ENCODE peak calls at places on chromosome 20, in six cellular contexts. O is heart left ventricle, N is HCT116, I is IMR-90, C is adrenal gland, E is K562. W is an unnamed sample.

GRCh38 chr20:32702706-32703425 is 29.1 kb upstream of the C20orf203 start:
- DNase-seq in C (no peak), O (no peak), I (no peak), E (no peak), N (no peak), W (no peak)

GRCh38 chr20:18922898-18923297 is 109.3 kb downstream of the SCP2D1 start:
- DNase-seq in N (no peak), I (no peak), E (no peak), O (no peak), C (no peak), W (no peak)

GRCh38 chr20:37969949-37970855 is 63.1 kb downstream of the TTI1 start:
- DNase-seq in I (no peak), O (no peak), N (no peak), E (no peak), C (peak), W (no peak)

GRCh38 chr20:13533946-13534345 is 104.8 kb downstream of the TASP1 start:
- DNase-seq in C (no peak), E (no peak), I (no peak), N (no peak), O (no peak), W (no peak)

GRCh38 chr20:52302736-52303135 is 111.2 kb upstream of the ZFP64 start:
- DNase-seq in E (no peak), I (no peak), N (no peak), O (no peak), C (no peak), W (no peak)

GRCh38 chr20:56515657-56516381 is 8.7 kb upstream of the FAM209A start:
- DNase-seq in N (no peak), I (peak), C (no peak), O (no peak), E (no peak), W (no peak)

GRCh38 chr20:21706345-21707195 is 1.1 kb downstream of the PAX1 start:
- DNase-seq in C (no peak), O (no peak), E (no peak), N (no peak), I (no peak), W (peak)

GRCh38 chr20:24917056-24917455 is 32.0 kb upstream of the CST7 start:
- DNase-seq in N (no peak), C (peak), I (no peak), O (no peak), E (no peak), W (no peak)

GRCh38 chr20:53914091-53914860 is 156.1 kb downstream of the BCAS1 start:
- DNase-seq in N (no peak), C (peak), E (no peak), I (peak), O (no peak), W (no peak)

GRCh38 chr20:1664911-1665310 is 7.3 kb upstream of the SIRPG start:
- DNase-seq in N (no peak), O (no peak), C (no peak), E (no peak), I (no peak), W (peak)

GRCh38 chr20:37422791-37423286 is 76.9 kb downstream of the SRC start:
- DNase-seq in E (no peak), O (no peak), C (no peak), N (no peak), I (no peak), W (no peak)

GRCh38 chr20:37145014-37145413 is 34.1 kb upstream of the RPN2 start:
- DNase-seq in E (no peak), O (no peak), C (no peak), I (peak), N (no peak), W (no peak)

GRCh38 chr20:23684261-23684660 is 4.6 kb downstream of the CST4 start:
- DNase-seq in N (no peak), I (no peak), O (no peak), E (no peak), C (no peak), W (no peak)
- TF ChIP-seq POLR2A in N (no peak), I (no peak), O (no peak), E (no peak), C (no peak), W (no peak)

GRCh38 chr20:50188879-50189680 is 1.6 kb upstream of the CEBPB start:
- DNase-seq in O (no peak), E (no peak), N (no peak), C (peak), I (no peak), W (peak)

GRCh38 chr20:50191566-50192363 is 1.1 kb downstream of the CEBPB start:
- DNase-seq in E (peak), O (peak), C (peak), I (peak), N (no peak), W (peak)

GRCh38 chr20:50189681-50190250 is 864 bp upstream of the CEBPB start:
- DNase-seq in O (peak), E (peak), N (no peak), C (peak), I (no peak), W (peak)

GRCh38 chr20:50191065-50191565 is 485 bp downstream of the CEBPB start:
- DNase-seq in I (no peak), E (peak), N (no peak), O (peak), C (peak), W (peak)

GRCh38 chr20:50190251-50191064 is at the start of gene CEBPB:
- DNase-seq in N (peak), E (peak), C (peak), I (peak), O (peak), W (peak)
- TF ChIP-seq POLR2A in N (peak), E (peak), C (peak), I (peak), O (peak), W (peak)

GRCh38 chr20:63978319-63979220 is 872 bp downstream of the SAMD10 start:
- DNase-seq in E (peak), C (peak), I (peak), N (no peak), O (peak), W (peak)

GRCh38 chr20:63976980-63977391 is 2.5 kb downstream of the SAMD10 start:
- DNase-seq in E (no peak), I (no peak), N (no peak), O (peak), C (no peak), W (peak)

GRCh38 chr20:63979221-63979548 is 257 bp downstream of the SAMD10 start:
- DNase-seq in O (no peak), I (no peak), N (no peak), E (no peak), C (no peak), W (no peak)

GRCh38 chr20:63979549-63980316 is at the start of gene SAMD10:
- DNase-seq in O (peak), C (peak), I (peak), N (no peak), E (peak), W (peak)

DNA sequence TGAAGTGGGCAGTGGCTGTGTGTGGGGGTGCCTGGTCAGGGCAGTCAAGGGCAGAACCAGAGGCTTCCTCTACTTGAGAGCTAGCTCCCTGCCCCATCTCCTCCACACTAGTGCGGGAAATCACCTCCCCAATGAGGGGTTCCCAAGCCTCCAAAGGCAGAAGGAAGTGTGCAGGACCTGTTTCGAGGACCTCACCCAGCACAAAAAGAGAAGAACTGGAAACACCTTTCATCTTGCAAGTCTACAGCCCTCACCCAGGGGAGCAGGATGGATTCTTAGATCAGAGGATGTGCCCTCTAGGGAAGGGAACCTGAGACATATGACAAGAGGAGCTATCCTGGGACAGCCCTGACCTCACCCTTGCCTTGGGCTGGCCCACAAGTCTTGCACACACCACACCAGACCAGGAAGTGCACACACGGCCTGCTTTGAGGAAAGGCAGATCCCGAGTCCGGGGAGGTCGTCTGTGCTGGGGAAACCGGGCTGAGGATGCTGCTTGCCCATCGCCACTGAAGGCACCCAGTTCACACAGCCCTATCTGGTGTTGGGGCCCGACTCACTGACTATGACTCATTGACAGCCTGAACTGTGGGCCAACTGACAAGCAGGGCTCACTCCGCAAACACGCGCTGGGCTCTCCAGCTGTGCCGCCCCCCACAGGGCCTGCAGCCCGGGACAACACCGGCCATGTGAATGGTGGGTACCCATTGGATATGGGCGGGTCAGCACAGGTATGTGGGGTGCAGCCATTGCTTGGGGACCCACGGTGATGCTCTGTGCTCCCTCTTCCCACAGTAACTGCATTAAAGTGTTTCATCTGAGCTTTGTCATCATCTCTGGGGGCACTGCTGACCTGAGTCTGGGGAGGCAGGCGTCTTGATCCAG is 1.8 kb downstream of the SAMD10 start:
- DNase-seq in I (peak), O (peak), E (peak), N (no peak), C (peak), W (peak)
- TF ChIP-seq POLR2A in I (no peak), O (no peak), E (no peak), N (no peak), C (no peak), W (no peak)

DNA sequence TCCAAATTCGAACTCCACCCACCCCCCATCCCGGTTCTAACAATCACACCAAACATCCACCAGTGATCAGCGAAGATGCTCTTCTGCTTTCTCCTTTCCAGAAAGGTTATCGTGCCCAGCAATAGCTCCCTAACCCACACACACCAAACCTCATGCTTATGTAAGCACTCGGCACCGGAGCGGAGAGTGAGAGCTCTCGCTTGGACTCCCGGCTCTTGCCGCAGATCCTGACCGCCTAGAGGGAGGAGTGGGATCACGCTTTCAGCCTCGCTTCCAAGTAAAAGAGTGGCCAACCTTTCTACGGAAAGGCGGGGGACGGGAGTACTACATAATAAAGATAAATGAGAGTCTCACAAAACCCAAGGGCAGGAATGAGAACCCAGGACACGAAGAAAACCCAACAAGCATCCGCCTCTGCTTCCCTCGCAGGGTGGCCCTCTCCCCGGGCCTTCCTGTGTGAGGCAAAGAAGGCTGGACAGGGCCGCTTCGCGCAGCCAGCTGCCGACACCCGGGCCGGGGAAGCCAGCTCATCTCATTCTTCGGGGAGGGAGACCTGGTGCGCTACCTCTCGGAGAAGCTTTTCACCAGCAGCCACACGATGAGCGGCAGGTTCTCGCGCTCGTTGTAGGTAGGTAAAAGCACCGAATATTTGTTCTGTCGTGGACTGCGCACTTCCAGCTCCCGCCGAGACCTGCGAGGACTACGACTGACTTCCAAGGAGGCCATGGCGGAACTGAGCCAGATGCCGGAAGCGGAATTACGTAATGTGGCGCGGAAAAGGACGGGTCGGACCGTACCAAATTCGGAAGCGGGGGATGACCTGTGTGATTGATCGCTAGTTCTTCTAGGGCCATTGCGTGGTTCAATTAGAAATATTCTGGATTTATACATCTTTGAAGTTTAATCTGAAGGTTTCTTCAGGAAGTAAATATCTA is at the start of gene DPM1:
- DNase-seq in I (peak), E (peak), O (peak), N (no peak), C (peak), W (peak)
- TF ChIP-seq POLR2A in I (peak), E (peak), O (peak), N (peak), C (peak), W (peak)

GRCh38 chr20:23165964-23166363 is 79.8 kb upstream of the CD93 start:
- DNase-seq in C (no peak), E (no peak), I (no peak), N (no peak), O (no peak), W (no peak)

GRCh38 chr20:23162887-23163286 is 76.8 kb upstream of the CD93 start:
- DNase-seq in N (no peak), C (no peak), E (no peak), I (no peak), O (no peak), W (no peak)

GRCh38 chr20:23165307-23165750 is 79.2 kb upstream of the CD93 start:
- DNase-seq in I (no peak), O (no peak), E (peak), N (no peak), C (peak), W (no peak)

GRCh38 chr20:23163562-23163961 is 77.4 kb upstream of the CD93 start:
- DNase-seq in I (no peak), C (no peak), N (no peak), O (no peak), E (no peak), W (peak)

GRCh38 chr20:23164176-23164601 is 78.1 kb upstream of the CD93 start:
- DNase-seq in I (no peak), O (no peak), N (no peak), E (no peak), C (no peak), W (no peak)
- TF ChIP-seq POLR2A in I (no peak), O (no peak), N (no peak), E (no peak), C (no peak), W (no peak)

DNA sequence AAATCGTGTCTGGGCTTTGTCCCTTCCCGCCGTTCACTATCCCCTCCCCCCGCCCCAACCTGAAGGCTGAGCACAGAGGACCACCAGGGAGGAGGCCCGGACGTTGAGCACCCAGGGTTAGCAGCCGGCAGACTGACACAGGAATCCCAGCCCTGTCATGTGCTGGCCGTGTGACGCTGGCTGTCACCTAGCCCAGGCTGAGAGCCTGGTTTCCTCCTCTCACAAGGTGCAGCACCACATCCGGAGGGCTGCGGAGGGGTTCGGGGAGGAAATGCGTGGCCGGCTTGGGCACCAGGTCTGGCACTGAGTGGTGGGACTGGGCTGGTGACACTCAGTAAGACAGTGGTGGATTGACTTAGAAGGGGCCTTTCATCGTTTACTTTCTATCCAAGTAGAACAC is 4.6 kb upstream of the LSM14B start:
- DNase-seq in O (no peak), I (no peak), N (no peak), E (no peak), C (no peak), W (peak)
- TF ChIP-seq POLR2A in O (no peak), I (peak), N (no peak), E (no peak), C (no peak), W (no peak)

GRCh38 chr20:3407426-3408250 is at the start of gene DNAAF9:
- DNase-seq in O (peak), N (peak), C (peak), I (peak), E (peak), W (peak)
- TF ChIP-seq POLR2A in O (peak), N (no peak), C (no peak), I (peak), E (peak), W (no peak)